ENCODE peak calls at places on chromosomes 5 and 9, in ten cellular contexts. One of them, this sample, is unnamed.

GRCh38 chr5:137822158-137822764 is 45.4 kb upstream of the MYOT start:
- DNase-seq in PC-3: peak
- DNase-seq in HuH-7.5: peak
- DNase-seq in CD8-positive, alpha-beta T cell: no peak
- DNase-seq in activated CD4-positive, CD25-positive, alpha-beta regulatory T cell treated with anti-CD3 and anti-CD28 coated beads, Interleukin-2, amount 50 U/mL, for 16 hours: no peak
- DNase-seq in glomerular endothelial cell: no peak
- DNase-seq in adipocyte: peak
- DNase-seq in activated naive CD4-positive, alpha-beta T cell treated with anti-CD3 and anti-CD28 coated beads for 36 hours: peak
- DNase-seq in CMK: peak
- DNase-seq in astrocyte of the spinal cord: peak
- DNase-seq in this sample: peak

GRCh38 chr5:168883253-168883880 is 304.2 kb upstream of the PANK3 start:
- DNase-seq in PC-3: no peak
- DNase-seq in HuH-7.5: no peak
- DNase-seq in CD8-positive, alpha-beta T cell: no peak
- DNase-seq in activated CD4-positive, CD25-positive, alpha-beta regulatory T cell treated with anti-CD3 and anti-CD28 coated beads, Interleukin-2, amount 50 U/mL, for 16 hours: no peak
- DNase-seq in glomerular endothelial cell: no peak
- DNase-seq in adipocyte: no peak
- DNase-seq in activated naive CD4-positive, alpha-beta T cell treated with anti-CD3 and anti-CD28 coated beads for 36 hours: no peak
- DNase-seq in CMK: no peak
- DNase-seq in astrocyte of the spinal cord: no peak
- DNase-seq in this sample: no peak

GRCh38 chr9:127751269-127752054 is 16.4 kb upstream of the TOR2A start:
- DNase-seq in PC-3: peak
- DNase-seq in HuH-7.5: peak
- DNase-seq in CD8-positive, alpha-beta T cell: no peak
- DNase-seq in activated CD4-positive, CD25-positive, alpha-beta regulatory T cell treated with anti-CD3 and anti-CD28 coated beads, Interleukin-2, amount 50 U/mL, for 16 hours: no peak
- DNase-seq in glomerular endothelial cell: no peak
- DNase-seq in adipocyte: peak
- DNase-seq in activated naive CD4-positive, alpha-beta T cell treated with anti-CD3 and anti-CD28 coated beads for 36 hours: peak
- DNase-seq in CMK: no peak
- DNase-seq in astrocyte of the spinal cord: peak
- DNase-seq in this sample: no peak

GRCh38 chr9:35734096-35734495 is 1.6 kb downstream of the CREB3 start:
- DNase-seq in PC-3: no peak
- DNase-seq in HuH-7.5: no peak
- DNase-seq in CD8-positive, alpha-beta T cell: no peak
- DNase-seq in activated CD4-positive, CD25-positive, alpha-beta regulatory T cell treated with anti-CD3 and anti-CD28 coated beads, Interleukin-2, amount 50 U/mL, for 16 hours: no peak
- DNase-seq in glomerular endothelial cell: no peak
- DNase-seq in adipocyte: no peak
- DNase-seq in activated naive CD4-positive, alpha-beta T cell treated with anti-CD3 and anti-CD28 coated beads for 36 hours: no peak
- DNase-seq in CMK: no peak
- DNase-seq in astrocyte of the spinal cord: no peak
- DNase-seq in this sample: no peak

GRCh38 chr9:110140276-110140675 is 67.7 kb downstream of the C9orf152 start:
- DNase-seq in PC-3: peak
- DNase-seq in HuH-7.5: no peak
- DNase-seq in CD8-positive, alpha-beta T cell: no peak
- DNase-seq in activated CD4-positive, CD25-positive, alpha-beta regulatory T cell treated with anti-CD3 and anti-CD28 coated beads, Interleukin-2, amount 50 U/mL, for 16 hours: no peak
- DNase-seq in glomerular endothelial cell: no peak
- DNase-seq in adipocyte: no peak
- DNase-seq in activated naive CD4-positive, alpha-beta T cell treated with anti-CD3 and anti-CD28 coated beads for 36 hours: no peak
- DNase-seq in CMK: no peak
- DNase-seq in astrocyte of the spinal cord: no peak
- DNase-seq in this sample: no peak

GRCh38 chr9:137186385-137186784 is 2.0 kb downstream of the ANAPC2 start:
- DNase-seq in PC-3: no peak
- DNase-seq in HuH-7.5: no peak
- DNase-seq in CD8-positive, alpha-beta T cell: no peak
- DNase-seq in activated CD4-positive, CD25-positive, alpha-beta regulatory T cell treated with anti-CD3 and anti-CD28 coated beads, Interleukin-2, amount 50 U/mL, for 16 hours: no peak
- DNase-seq in glomerular endothelial cell: no peak
- DNase-seq in adipocyte: no peak
- DNase-seq in activated naive CD4-positive, alpha-beta T cell treated with anti-CD3 and anti-CD28 coated beads for 36 hours: no peak
- DNase-seq in CMK: no peak
- DNase-seq in astrocyte of the spinal cord: no peak
- DNase-seq in this sample: no peak

GRCh38 chr9:94156549-94157407 is 72.5 kb downstream of the PTPDC1 start:
- DNase-seq in PC-3: peak
- DNase-seq in HuH-7.5: no peak
- DNase-seq in CD8-positive, alpha-beta T cell: no peak
- DNase-seq in activated CD4-positive, CD25-positive, alpha-beta regulatory T cell treated with anti-CD3 and anti-CD28 coated beads, Interleukin-2, amount 50 U/mL, for 16 hours: no peak
- DNase-seq in glomerular endothelial cell: no peak
- DNase-seq in adipocyte: peak
- DNase-seq in activated naive CD4-positive, alpha-beta T cell treated with anti-CD3 and anti-CD28 coated beads for 36 hours: no peak
- DNase-seq in CMK: no peak
- DNase-seq in astrocyte of the spinal cord: peak
- DNase-seq in this sample: peak

GRCh38 chr9:133048595-133048994 is 13.2 kb upstream of the CEL start:
- DNase-seq in PC-3: peak
- DNase-seq in HuH-7.5: peak
- DNase-seq in CD8-positive, alpha-beta T cell: peak
- DNase-seq in activated CD4-positive, CD25-positive, alpha-beta regulatory T cell treated with anti-CD3 and anti-CD28 coated beads, Interleukin-2, amount 50 U/mL, for 16 hours: no peak
- DNase-seq in glomerular endothelial cell: no peak
- DNase-seq in adipocyte: peak
- DNase-seq in activated naive CD4-positive, alpha-beta T cell treated with anti-CD3 and anti-CD28 coated beads for 36 hours: peak
- DNase-seq in CMK: no peak
- DNase-seq in astrocyte of the spinal cord: no peak
- DNase-seq in this sample: peak

GRCh38 chr5:9864791-9865190 is 234.6 kb upstream of the TAS2R1 start:
- DNase-seq in PC-3: no peak
- DNase-seq in HuH-7.5: no peak
- DNase-seq in CD8-positive, alpha-beta T cell: no peak
- DNase-seq in activated CD4-positive, CD25-positive, alpha-beta regulatory T cell treated with anti-CD3 and anti-CD28 coated beads, Interleukin-2, amount 50 U/mL, for 16 hours: no peak
- DNase-seq in glomerular endothelial cell: no peak
- DNase-seq in adipocyte: no peak
- DNase-seq in activated naive CD4-positive, alpha-beta T cell treated with anti-CD3 and anti-CD28 coated beads for 36 hours: no peak
- DNase-seq in CMK: no peak
- DNase-seq in astrocyte of the spinal cord: no peak
- DNase-seq in this sample: no peak

GRCh38 chr5:105573575-105573974 is 2011.0 kb upstream of the NUDT12 start:
- DNase-seq in PC-3: no peak
- DNase-seq in HuH-7.5: no peak
- DNase-seq in CD8-positive, alpha-beta T cell: no peak
- DNase-seq in activated CD4-positive, CD25-positive, alpha-beta regulatory T cell treated with anti-CD3 and anti-CD28 coated beads, Interleukin-2, amount 50 U/mL, for 16 hours: no peak
- DNase-seq in glomerular endothelial cell: no peak
- DNase-seq in adipocyte: no peak
- DNase-seq in activated naive CD4-positive, alpha-beta T cell treated with anti-CD3 and anti-CD28 coated beads for 36 hours: no peak
- DNase-seq in CMK: no peak
- DNase-seq in astrocyte of the spinal cord: no peak
- DNase-seq in this sample: no peak

GRCh38 chr9:70917277-70917676 is 204.1 kb downstream of the TRPM3 start:
- DNase-seq in PC-3: no peak
- DNase-seq in HuH-7.5: no peak
- DNase-seq in CD8-positive, alpha-beta T cell: no peak
- DNase-seq in activated CD4-positive, CD25-positive, alpha-beta regulatory T cell treated with anti-CD3 and anti-CD28 coated beads, Interleukin-2, amount 50 U/mL, for 16 hours: no peak
- DNase-seq in glomerular endothelial cell: no peak
- DNase-seq in adipocyte: no peak
- DNase-seq in activated naive CD4-positive, alpha-beta T cell treated with anti-CD3 and anti-CD28 coated beads for 36 hours: no peak
- DNase-seq in CMK: no peak
- DNase-seq in astrocyte of the spinal cord: no peak
- DNase-seq in this sample: no peak

GRCh38 chr9:105403552-105404246 is 44.1 kb upstream of the FSD1L start:
- DNase-seq in PC-3: no peak
- DNase-seq in HuH-7.5: no peak
- DNase-seq in CD8-positive, alpha-beta T cell: no peak
- DNase-seq in activated CD4-positive, CD25-positive, alpha-beta regulatory T cell treated with anti-CD3 and anti-CD28 coated beads, Interleukin-2, amount 50 U/mL, for 16 hours: no peak
- DNase-seq in glomerular endothelial cell: no peak
- DNase-seq in adipocyte: no peak
- DNase-seq in activated naive CD4-positive, alpha-beta T cell treated with anti-CD3 and anti-CD28 coated beads for 36 hours: no peak
- DNase-seq in CMK: no peak
- DNase-seq in astrocyte of the spinal cord: no peak
- DNase-seq in this sample: no peak

GRCh38 chr9:71669265-71669975 is 98.9 kb downstream of the CEMIP2 start:
- DNase-seq in PC-3: no peak
- DNase-seq in HuH-7.5: no peak
- DNase-seq in CD8-positive, alpha-beta T cell: no peak
- DNase-seq in activated CD4-positive, CD25-positive, alpha-beta regulatory T cell treated with anti-CD3 and anti-CD28 coated beads, Interleukin-2, amount 50 U/mL, for 16 hours: no peak
- DNase-seq in glomerular endothelial cell: no peak
- DNase-seq in adipocyte: no peak
- DNase-seq in activated naive CD4-positive, alpha-beta T cell treated with anti-CD3 and anti-CD28 coated beads for 36 hours: no peak
- DNase-seq in CMK: no peak
- DNase-seq in astrocyte of the spinal cord: no peak
- DNase-seq in this sample: no peak

GRCh38 chr5:149782900-149783586 is 52.9 kb downstream of the PPARGC1B start:
- DNase-seq in PC-3: no peak
- DNase-seq in HuH-7.5: no peak
- DNase-seq in CD8-positive, alpha-beta T cell: no peak
- DNase-seq in activated CD4-positive, CD25-positive, alpha-beta regulatory T cell treated with anti-CD3 and anti-CD28 coated beads, Interleukin-2, amount 50 U/mL, for 16 hours: no peak
- DNase-seq in glomerular endothelial cell: no peak
- DNase-seq in adipocyte: no peak
- DNase-seq in activated naive CD4-positive, alpha-beta T cell treated with anti-CD3 and anti-CD28 coated beads for 36 hours: no peak
- DNase-seq in CMK: no peak
- DNase-seq in astrocyte of the spinal cord: no peak
- DNase-seq in this sample: no peak